ENCODE peak calls at places on chromosomes 5 and 9, in five cellular contexts. L is ACHN, S is mucosa of gallbladder, H is LoVo, E is EL. C is an unnamed sample.

GRCh38 chr5:103918668-103919367 is 356.2 kb upstream of the NUDT12 start:
- DNase-seq in L (peak), S (no peak), H (no peak), E (peak), C (no peak)

GRCh38 chr5:10310073-10310779 is 2.5 kb upstream of the CMBL start:
- DNase-seq in L (peak), S (no peak), H (peak), E (peak), C (no peak)

GRCh38 chr5:83340511-83340918 is 131.0 kb upstream of the VCAN start:
- DNase-seq in L (no peak), S (no peak), H (no peak), E (no peak), C (no peak)

GRCh38 chr9:22158983-22159382 is 149.9 kb upstream of the CDKN2B start:
- DNase-seq in L (no peak), S (peak), H (peak), E (peak), C (no peak)

GRCh38 chr5:37552770-37553719 is 173.9 kb downstream of the WDR70 start:
- DNase-seq in L (no peak), S (no peak), H (no peak), E (peak), C (no peak)

GRCh38 chr5:167284491-167284890 is 1007.0 kb upstream of the WWC1 start:
- DNase-seq in L (no peak), S (no peak), H (no peak), E (peak), C (no peak)

GRCh38 chr9:8693147-8693921 is 893.8 kb upstream of the DMAC1 start:
- DNase-seq in L (no peak), S (no peak), H (no peak), E (no peak), C (no peak)

GRCh38 chr5:175288048-175288621 is 155.8 kb downstream of the DRD1 start:
- DNase-seq in L (peak), S (no peak), H (peak), E (peak), C (no peak)

GRCh38 chr9:17881371-17881770 is 302.5 kb downstream of the SH3GL2 start:
- DNase-seq in L (no peak), S (no peak), H (no peak), E (no peak), C (no peak)

GRCh38 chr5:81393430-81393782 is 528 bp downstream of the ACOT12 start:
- DNase-seq in L (no peak), S (no peak), H (no peak), E (no peak), C (no peak)

GRCh38 chr9:129889461-129889935 is 54.2 kb downstream of the USP20 start:
- DNase-seq in L (no peak), S (no peak), H (no peak), E (no peak), C (no peak)

GRCh38 chr9:134661299-134661698 is 19.7 kb downstream of the COL5A1 start:
- DNase-seq in L (no peak), S (no peak), H (no peak), E (peak), C (no peak)

GRCh38 chr5:132064140-132064539 is 3.7 kb downstream of the IL3 start:
- DNase-seq in L (no peak), S (no peak), H (no peak), E (no peak), C (no peak)

GRCh38 chr5:94362857-94363256 is 255.5 kb downstream of the KIAA0825 start:
- DNase-seq in L (no peak), S (no peak), H (no peak), E (no peak), C (no peak)